ENCODE peak calls at places on chromosomes 11 and 22, in four cellular contexts. R is substantia nigra, M is Karpas-422, P is right cardiac atrium. G is an unnamed sample.

GRCh38 chr11:28393348-28393747 is 285.2 kb downstream of the METTL15 start:
- DNase-seq in R (no peak), M (no peak), P (peak), G (no peak)

GRCh38 chr22:25898707-25899365 is 156.8 kb downstream of the MYO18B start:
- DNase-seq in R (no peak), M (peak), P (no peak), G (no peak)

GRCh38 chr11:128692750-128693578 is 908 bp upstream of the FLI1 start:
- DNase-seq in R (no peak), M (no peak), P (peak), G (peak)

GRCh38 chr11:78954261-78954660 is 379.6 kb upstream of the NARS2 start:
- DNase-seq in R (no peak), M (no peak), P (no peak), G (no peak)

GRCh38 chr11:2698386-2699184 is 1.2 kb downstream of the KCNQ1OT1 start:
- DNase-seq in R (no peak), M (no peak), P (no peak), G (no peak)

GRCh38 chr11:269146-269890 is 8.9 kb upstream of the NLRP6 start:
- DNase-seq in R (no peak), M (peak), P (peak), G (peak)

GRCh38 chr11:64571050-64571409 is 20.0 kb upstream of the SLC22A12 start:
- DNase-seq in R (no peak), M (no peak), P (no peak), G (no peak)

GRCh38 chr11:47004595-47005033 is 68.1 kb downstream of the CSTPP1 start:
- DNase-seq in R (peak), M (peak), P (peak), G (peak)

GRCh38 chr11:46127150-46127638 is 5.9 kb upstream of the PHF21A start:
- DNase-seq in R (no peak), M (peak), P (peak), G (peak)

GRCh38 chr22:30843245-30843644 is 125.3 kb downstream of the MORC2 start:
- DNase-seq in R (no peak), M (no peak), P (no peak), G (no peak)

GRCh38 chr22:16586991-16587390 is 5.6 kb downstream of the CCT8L2 start:
- DNase-seq in R (no peak), M (no peak), P (no peak), G (no peak)

GRCh38 chr11:57778318-57779037 is 16.9 kb downstream of the CTNND1 start:
- DNase-seq in R (peak), M (no peak), P (peak), G (no peak)

DNA sequence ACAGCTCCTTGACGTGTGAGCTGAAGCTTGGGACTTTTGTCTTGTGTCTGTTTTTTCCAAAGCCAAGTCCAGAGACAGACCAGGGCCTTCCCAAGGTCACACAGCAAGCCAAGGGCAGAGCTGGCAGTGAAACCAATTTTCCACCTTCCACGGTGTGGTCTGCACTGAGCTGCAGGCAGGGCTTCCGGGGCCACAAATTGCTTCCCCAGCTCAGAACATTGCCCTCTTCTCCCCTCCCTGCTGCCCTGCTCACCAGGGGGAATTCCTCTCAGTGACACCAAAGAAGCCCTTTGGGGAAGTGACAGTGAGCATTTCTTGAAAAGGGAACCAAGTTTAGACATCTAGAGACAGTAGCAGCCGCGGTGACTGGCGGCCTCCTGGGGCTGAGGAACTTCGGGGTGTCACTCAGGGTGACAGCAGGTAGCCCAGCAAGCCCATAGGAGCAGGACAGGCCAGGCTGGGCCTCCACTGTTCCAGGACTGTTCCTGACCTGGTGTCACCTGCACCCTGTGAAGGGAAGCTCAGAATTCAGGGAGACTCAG is 9.2 kb downstream of the FXYD2 start:
- DNase-seq in R (no peak), M (peak), P (peak), G (peak)
- H3K27ac ChIP-seq in R (no peak), M (no peak), P (no peak), G (peak)

GRCh38 chr11:41878158-41878557 is 418.7 kb upstream of the LRRC4C start:
- DNase-seq in R (no peak), M (no peak), P (no peak), G (no peak)

GRCh38 chr11:41868606-41869005 is 409.2 kb upstream of the LRRC4C start:
- DNase-seq in R (no peak), M (no peak), P (no peak), G (no peak)

GRCh38 chr11:41872458-41872857 is 413.0 kb upstream of the LRRC4C start:
- DNase-seq in R (no peak), M (no peak), P (no peak), G (no peak)
- H3K27ac ChIP-seq in R (no peak), M (no peak), P (no peak), G (no peak)

GRCh38 chr11:33291004-33291777 is 34.0 kb downstream of the HIPK3 start:
- DNase-seq in R (no peak), M (peak), P (no peak), G (peak)
- H3K27ac ChIP-seq in R (no peak), M (peak), P (peak), G (peak)

DNA sequence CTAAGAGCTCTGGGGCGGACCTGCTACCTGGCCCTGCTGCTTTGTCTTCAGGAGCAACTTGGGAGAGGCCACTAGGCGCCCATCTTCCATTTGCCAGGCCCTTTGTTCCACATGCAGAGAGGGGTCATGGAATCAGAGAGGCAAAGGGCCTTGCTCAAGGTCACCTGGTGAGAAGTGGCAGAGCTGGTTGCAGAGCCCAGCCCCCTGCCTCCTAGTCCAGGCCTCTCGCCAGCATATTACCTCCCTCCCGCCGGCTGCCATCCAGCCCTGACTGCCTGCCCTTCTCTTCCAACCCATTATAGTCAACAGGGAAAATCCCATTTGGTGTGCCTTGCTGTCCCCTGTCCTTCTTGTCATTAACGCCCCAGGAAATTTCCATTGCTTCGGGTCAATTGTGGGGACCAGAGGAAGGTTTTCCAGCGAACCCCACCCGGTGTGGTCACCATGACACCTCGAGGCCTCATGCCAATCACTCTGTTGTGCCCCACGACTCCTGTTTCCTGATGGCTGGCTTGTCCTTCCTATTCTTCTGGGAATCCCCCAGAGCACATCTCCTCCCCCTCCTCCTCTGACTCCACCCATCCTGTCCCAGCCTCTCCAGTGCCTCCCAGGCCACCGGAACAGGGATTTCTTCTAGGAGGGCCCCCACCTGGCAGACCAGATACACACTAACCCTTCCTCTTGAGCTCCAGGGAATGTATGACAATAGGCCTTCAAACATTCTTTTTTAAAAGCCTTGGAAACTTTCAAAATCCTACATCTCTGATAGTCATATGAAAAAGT is 77.0 kb downstream of the NECTIN1 start:
- DNase-seq in R (no peak), M (no peak), P (no peak), G (no peak)
- H3K27ac ChIP-seq in R (no peak), M (no peak), P (no peak), G (no peak)

DNA sequence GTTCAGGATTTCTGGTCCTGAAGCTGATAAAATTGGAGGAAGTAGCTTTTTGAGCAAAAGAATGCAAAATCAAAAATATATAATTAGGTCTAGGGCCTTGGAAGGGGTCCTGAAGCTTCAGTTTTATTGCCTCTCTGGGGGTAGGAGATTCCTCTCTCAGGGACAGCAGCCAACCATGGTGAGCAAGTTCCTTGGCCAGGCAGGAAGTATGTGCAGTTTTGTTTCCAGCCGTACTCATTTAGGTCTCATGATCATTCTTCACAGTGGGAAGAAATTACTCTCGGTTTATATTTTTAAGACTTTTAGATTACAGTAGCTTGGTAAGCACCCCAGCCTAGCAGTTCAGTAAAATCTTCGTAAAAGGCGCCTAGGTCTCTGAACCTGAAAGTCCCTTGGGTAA is 3.0 kb upstream of the RAB38 start:
- DNase-seq in R (no peak), M (no peak), P (no peak), G (no peak)
- H3K27ac ChIP-seq in R (no peak), M (no peak), P (no peak), G (no peak)

GRCh38 chr22:42236268-42236667 is 34.2 kb downstream of the TCF20 start:
- DNase-seq in R (no peak), M (no peak), P (no peak), G (no peak)
- H3K27ac ChIP-seq in R (no peak), M (no peak), P (no peak), G (no peak)

GRCh38 chr22:20159088-20159487 is 8.2 kb upstream of the CCDC188 start:
- DNase-seq in R (no peak), M (no peak), P (no peak), G (no peak)
- H3K27ac ChIP-seq in R (no peak), M (no peak), P (no peak), G (no peak)

GRCh38 chr22:42171946-42172345 is 41.3 kb upstream of the CYP2D6 start:
- DNase-seq in R (peak), M (no peak), P (no peak), G (no peak)
- H3K27ac ChIP-seq in R (no peak), M (peak), P (no peak), G (no peak)

GRCh38 chr11:19907839-19908238 is 195.2 kb downstream of the NAV2 start:
- DNase-seq in R (no peak), M (no peak), P (no peak), G (no peak)

GRCh38 chr11:19903620-19904069 is 191.0 kb downstream of the NAV2 start:
- DNase-seq in R (peak), M (peak), P (peak), G (peak)

GRCh38 chr11:19907008-19907579 is 194.5 kb downstream of the NAV2 start:
- DNase-seq in R (no peak), M (no peak), P (no peak), G (no peak)

GRCh38 chr11:19905280-19905853 is 192.7 kb downstream of the NAV2 start:
- DNase-seq in R (no peak), M (no peak), P (no peak), G (no peak)

GRCh38 chr11:19906126-19906525 is 193.5 kb downstream of the NAV2 start:
- DNase-seq in R (no peak), M (peak), P (no peak), G (no peak)
- H3K27ac ChIP-seq in R (no peak), M (no peak), P (no peak), G (no peak)

DNA sequence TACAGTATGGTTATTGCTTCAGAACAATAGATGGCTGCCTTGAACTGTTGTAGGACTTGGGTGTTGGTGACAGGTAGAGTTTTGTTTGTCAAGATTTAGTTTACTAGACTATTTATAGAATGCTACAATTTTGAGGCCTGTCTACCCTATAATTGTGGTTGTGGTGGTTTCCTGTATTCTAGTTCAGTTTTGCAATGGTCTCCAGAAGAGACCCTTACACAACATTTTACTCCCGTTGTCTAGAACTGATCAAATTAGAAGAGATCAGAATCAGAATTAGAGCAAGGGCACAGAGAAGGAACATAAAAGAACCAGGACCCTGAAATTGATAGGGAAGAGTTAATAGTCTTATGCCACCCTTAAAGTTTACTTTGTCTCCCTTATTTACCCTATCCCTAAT is 11.2 kb upstream of the PHLDB1 start:
- DNase-seq in R (no peak), M (no peak), P (no peak), G (no peak)
- H3K27ac ChIP-seq in R (peak), M (no peak), P (no peak), G (no peak)

G was measured in MM.1S.